ENCODE peak calls at places on chromosomes 6 and 20, in four cellular contexts. E is IMR-90, O is left ventricle myocardium inferior, Z is pancreas. B is an unnamed sample.

GRCh38 chr20:60057866-60058807 is 99.9 kb downstream of the CDH26 start:
- DNase-seq in E (peak; percentile 79), O (peak; percentile 42), Z (no peak), B (peak; percentile 8)

GRCh38 chr20:22474215-22474614 is 110.2 kb downstream of the FOXA2 start:
- DNase-seq in E (no peak), O (no peak), Z (no peak), B (no peak)

GRCh38 chr6:42086046-42086664 is 35.8 kb downstream of the TAF8 start:
- DNase-seq in E (no peak), O (no peak), Z (no peak), B (no peak)

GRCh38 chr6:117306227-117306784 is 40.9 kb downstream of the VGLL2 start:
- DNase-seq in E (no peak), O (no peak), Z (no peak), B (no peak)

GRCh38 chr6:35343092-35343834 is 905 bp downstream of the PPARD start:
- DNase-seq in E (peak; percentile 32), O (peak; percentile 36), Z (no peak), B (peak; percentile 68)

GRCh38 chr6:20946037-20946436 is 411.8 kb downstream of the CDKAL1 start:
- DNase-seq in E (peak; percentile 53), O (no peak), Z (no peak), B (no peak)

GRCh38 chr6:75492769-75493168 is 831 bp downstream of the FILIP1 start:
- DNase-seq in E (no peak), O (no peak), Z (no peak), B (no peak)

GRCh38 chr6:107811591-107812218 is 12.4 kb downstream of the SCML4 start:
- DNase-seq in E (peak; percentile 21), O (no peak), Z (no peak), B (no peak)

GRCh38 chr20:23446505-23446904 is 6.2 kb downstream of the CST11 start:
- DNase-seq in E (peak; percentile 21), O (peak; percentile 47), Z (no peak), B (peak; percentile 66)

GRCh38 chr6:35170891-35171290 is 29.8 kb upstream of the TCP11 start:
- DNase-seq in E (no peak), O (no peak), Z (no peak), B (no peak)

GRCh38 chr6:154721460-154721859 is 11.8 kb upstream of the SCAF8 start:
- DNase-seq in E (peak; percentile 70), O (no peak), Z (no peak), B (no peak)

GRCh38 chr6:115643762-115644161 is 416.9 kb downstream of the FRK start:
- DNase-seq in E (peak; percentile 50), O (no peak), Z (no peak), B (no peak)

GRCh38 chr20:52972190-52972937 is at the start of gene TSHZ2:
- DNase-seq in E (peak; percentile 1), O (peak; percentile 26), Z (peak; percentile 82), B (peak; percentile 58)

GRCh38 chr6:31497595-31498476 is at the start of gene MICB:
- DNase-seq in E (peak; percentile 68), O (peak; percentile 71), Z (peak; percentile 76), B (peak; percentile 78)

GRCh38 chr6:54617730-54618129 is 228.8 kb upstream of the FAM83B start:
- DNase-seq in E (peak; percentile 84), O (no peak), Z (no peak), B (no peak)

GRCh38 chr6:82006027-82006738 is 241.4 kb downstream of the IBTK start:
- DNase-seq in E (peak; percentile 40), O (no peak), Z (no peak), B (no peak)

GRCh38 chr6:131367206-131367873 is 205.7 kb upstream of the ARG1 start:
- DNase-seq in E (no peak), O (no peak), Z (no peak), B (peak; percentile 48)
- H3K4me1 ChIP-seq in E (no peaks in the 10 kb centered on the region), O (peaks cover 12% of the 10 kb centered on the region), Z (peaks cover 6% of the 10 kb centered on the region), B (peaks cover 10% of the 10 kb centered on the region)

GRCh38 chr6:149476789-149477455 is 7.9 kb downstream of the ZC3H12D start:
- DNase-seq in E (no peak), O (no peak), Z (no peak), B (no peak)
- H3K4me1 ChIP-seq in E (no peaks in the 10 kb centered on the region), O (peaks cover 18% of the 10 kb centered on the region), Z (no peaks in the 10 kb centered on the region), B (peaks cover 26% of the 10 kb centered on the region)

DNA sequence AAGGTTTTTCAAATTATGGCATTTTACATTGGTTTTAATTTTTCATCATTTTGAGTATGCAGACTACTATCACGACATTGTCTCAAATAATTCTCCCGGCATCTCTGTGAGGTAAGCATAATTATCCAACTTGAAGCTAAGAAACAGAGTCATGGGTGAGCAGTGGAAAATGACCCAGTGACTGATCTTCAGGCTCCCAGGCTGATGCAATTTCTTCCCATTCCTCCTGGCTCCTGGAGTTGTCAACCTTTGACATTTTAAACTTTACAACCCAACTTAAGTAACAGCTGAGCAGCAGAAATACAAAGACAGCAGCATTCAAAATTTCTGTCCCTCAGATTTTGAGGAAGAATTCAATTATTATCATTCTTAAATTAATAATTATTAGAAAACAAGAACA is 13.6 kb upstream of the LAMA4 start:
- DNase-seq in E (no peak), O (no peak), Z (no peak), B (no peak)
- H3K4me1 ChIP-seq in E (no peaks in the 10 kb centered on the region), O (peaks cover 33% of the 10 kb centered on the region), Z (no peaks in the 10 kb centered on the region), B (no peaks in the 10 kb centered on the region)

GRCh38 chr20:49696594-49696993 is 17.1 kb downstream of the B4GALT5 start:
- DNase-seq in E (no peak), O (no peak), Z (no peak), B (no peak)

GRCh38 chr20:49700411-49701185 is 13.1 kb downstream of the B4GALT5 start:
- DNase-seq in E (peak; percentile 81), O (no peak), Z (no peak), B (no peak)

GRCh38 chr20:49699200-49699992 is 14.3 kb downstream of the B4GALT5 start:
- DNase-seq in E (peak; percentile 67), O (no peak), Z (no peak), B (no peak)

GRCh38 chr20:49697071-49697470 is 16.6 kb downstream of the B4GALT5 start:
- DNase-seq in E (no peak), O (no peak), Z (peak; percentile 83), B (peak; percentile 75)

DNA sequence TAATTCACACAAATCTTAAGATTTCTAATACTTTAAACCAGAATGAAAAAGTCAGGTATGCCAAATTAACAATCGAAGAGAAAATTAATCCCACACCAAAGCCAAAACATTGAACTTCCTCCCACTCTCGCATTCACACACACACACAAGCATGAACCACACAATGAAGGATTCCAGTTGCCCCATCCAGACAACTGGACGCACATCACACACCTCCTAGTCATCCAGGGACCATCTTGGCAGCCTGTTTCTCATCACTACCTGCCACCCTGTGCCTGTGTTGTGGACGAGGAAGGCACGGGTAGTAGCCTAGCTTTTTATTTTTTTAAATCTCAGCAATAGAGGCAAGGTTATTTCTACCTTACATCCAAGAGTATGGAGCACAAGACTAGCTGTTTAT is 15.2 kb downstream of the B4GALT5 start:
- DNase-seq in E (no peak), O (no peak), Z (no peak), B (no peak)
- H3K4me1 ChIP-seq in E (peaks cover 14% of the 10 kb centered on the region), O (peaks cover 85% of the 10 kb centered on the region), Z (peaks cover 26% of the 10 kb centered on the region), B (peaks cover 38% of the 10 kb centered on the region)

DNA sequence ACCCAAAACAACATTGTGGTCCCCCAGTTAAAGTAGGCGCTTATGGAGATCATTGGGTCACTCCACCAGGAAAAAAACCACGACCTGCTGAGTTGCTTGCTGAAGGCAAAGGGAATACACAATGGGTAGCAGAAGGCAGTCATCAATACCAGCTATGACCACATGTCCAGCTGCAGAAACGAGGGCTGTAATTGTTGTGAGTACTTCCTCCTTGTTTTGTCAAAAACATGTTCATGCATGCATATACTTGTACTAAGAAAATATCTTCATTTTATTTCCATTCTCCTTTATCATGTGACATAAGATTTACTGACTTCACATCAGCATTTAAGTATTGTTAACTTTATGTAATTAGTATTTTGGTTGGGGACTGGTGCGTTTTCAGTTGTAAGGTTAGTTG is 16.9 kb downstream of the SERINC1 start:
- DNase-seq in E (no peak), O (no peak), Z (no peak), B (no peak)
- H3K4me1 ChIP-seq in E (no peaks in the 10 kb centered on the region), O (peaks cover 50% of the 10 kb centered on the region), Z (peaks cover 12% of the 10 kb centered on the region), B (peaks cover 9% of the 10 kb centered on the region)